ENCODE peak calls at places on chromosome 20, in ten cellular contexts. D is thoracic aorta; T is tibial nerve; J is DND-41; Z is WERI-Rb-1; K is psoas muscle; L is GM23248; I is naive thymus-derived CD4-positive, alpha-beta T cell; P is IMR-90; S is heart left ventricle. M is an unnamed sample. For H3K9me3, the result is how much of the 10 kb centered on the place peaks cover.

GRCh38 chr20:2986466-2986865 is 57.0 kb upstream of the GNRH2 start:
- DNase-seq in D (no peak), T (no peak), J (no peak), Z (no peak), K (no peak), L (peak), I (no peak), P (peak), S (no peak), M (no peak)

GRCh38 chr20:23117738-23118137 is 31.6 kb upstream of the CD93 start:
- DNase-seq in D (no peak), T (no peak), J (no peak), Z (no peak), K (no peak), L (no peak), I (no peak), P (no peak), S (no peak), M (no peak)

GRCh38 chr20:44720994-44721784 is 6.0 kb downstream of the CCN5 start:
- DNase-seq in D (no peak), T (no peak), J (no peak), Z (no peak), K (peak), L (peak), I (no peak), P (peak), S (peak), M (no peak)

GRCh38 chr20:29878281-29878741 is 1379.2 kb upstream of the DEFB115 start:
- DNase-seq in D (no peak), T (no peak), J (no peak), Z (peak), K (peak), L (peak), I (no peak), P (no peak), S (peak), M (no peak)

GRCh38 chr20:48405909-48406308 is 421.9 kb downstream of the PREX1 start:
- DNase-seq in D (no peak), T (no peak), J (peak), Z (no peak), K (no peak), L (peak), I (no peak), P (no peak), S (no peak), M (no peak)

GRCh38 chr20:11588875-11589274 is 328.8 kb upstream of the BTBD3 start:
- DNase-seq in D (no peak), T (no peak), J (no peak), Z (no peak), K (no peak), L (no peak), I (no peak), P (no peak), S (no peak), M (no peak)

GRCh38 chr20:52744441-52744840 is 227.7 kb upstream of the TSHZ2 start:
- DNase-seq in D (no peak), T (no peak), J (no peak), Z (no peak), K (no peak), L (no peak), I (no peak), P (no peak), S (no peak), M (no peak)

GRCh38 chr20:20303742-20304141 is 64.2 kb upstream of the INSM1 start:
- DNase-seq in D (no peak), T (no peak), J (no peak), Z (no peak), K (peak), L (no peak), I (no peak), P (no peak), S (no peak), M (no peak)

GRCh38 chr20:37385176-37385575 is 39.2 kb downstream of the SRC start:
- DNase-seq in D (no peak), T (no peak), J (no peak), Z (no peak), K (peak), L (no peak), I (no peak), P (no peak), S (no peak), M (no peak)

GRCh38 chr20:6731951-6732580 is 35.4 kb upstream of the BMP2 start:
- DNase-seq in D (no peak), T (peak), J (no peak), Z (no peak), K (peak), L (no peak), I (no peak), P (no peak), S (peak), M (no peak)

GRCh38 chr20:19932170-19932667 is 84.9 kb upstream of the NAA20 start:
- DNase-seq in D (no peak), T (no peak), J (no peak), Z (no peak), K (no peak), L (peak), I (no peak), P (peak), S (no peak), M (no peak)

GRCh38 chr20:62980970-62981369 is 25.8 kb downstream of the BHLHE23 start:
- DNase-seq in D (no peak), T (no peak), J (peak), Z (no peak), K (no peak), L (peak), I (peak), P (no peak), S (no peak), M (peak)

GRCh38 chr20:41224281-41224680 is 86.9 kb downstream of the PLCG1 start:
- DNase-seq in D (no peak), T (no peak), J (no peak), Z (no peak), K (no peak), L (no peak), I (no peak), P (no peak), S (no peak), M (no peak)

GRCh38 chr20:47727170-47727880 is 58.0 kb downstream of the SULF2 start:
- DNase-seq in D (no peak), T (no peak), J (peak), Z (no peak), K (peak), L (no peak), I (peak), P (no peak), S (peak), M (peak)

GRCh38 chr20:45629496-45630100 is at the start of gene WFDC10A:
- DNase-seq in D (no peak), T (no peak), J (peak), Z (peak), K (no peak), L (peak), I (no peak), P (peak), S (no peak), M (no peak)

GRCh38 chr20:11453430-11453829 is 464.3 kb upstream of the BTBD3 start:
- DNase-seq in D (no peak), T (no peak), J (no peak), Z (no peak), K (no peak), L (peak), I (no peak), P (peak), S (no peak), M (no peak)

GRCh38 chr20:17936791-17937687 is 31.6 kb downstream of the SNX5 start:
- DNase-seq in D (no peak), T (no peak), J (no peak), Z (no peak), K (peak), L (peak), I (no peak), P (peak), S (no peak), M (no peak)

GRCh38 chr20:39939241-39939865 is 749.7 kb downstream of the MAFB start:
- DNase-seq in D (no peak), T (no peak), J (no peak), Z (no peak), K (no peak), L (peak), I (no peak), P (no peak), S (no peak), M (no peak)

GRCh38 chr20:62845818-62846527 is 15.6 kb downstream of the TCFL5 start:
- DNase-seq in D (no peak), T (no peak), J (no peak), Z (no peak), K (no peak), L (no peak), I (no peak), P (peak), S (peak), M (no peak)

GRCh38 chr20:33539129-33539528 is 49.2 kb downstream of the CBFA2T2 start:
- DNase-seq in D (no peak), T (no peak), J (no peak), Z (no peak), K (no peak), L (no peak), I (no peak), P (peak), S (no peak), M (no peak)

GRCh38 chr20:63496404-63497120 is 2.3 kb downstream of the EEF1A2 start:
- DNase-seq in D (no peak), T (no peak), J (no peak), Z (no peak), K (peak), L (no peak), I (no peak), P (no peak), S (peak), M (no peak)

GRCh38 chr20:42686057-42686456 is 503.6 kb downstream of the PTPRT start:
- DNase-seq in D (no peak), T (no peak), J (no peak), Z (no peak), K (no peak), L (no peak), I (no peak), P (no peak), S (no peak), M (no peak)

GRCh38 chr20:45704969-45705637 is at the start of gene WFDC10B:
- DNase-seq in D (no peak), T (no peak), J (no peak), Z (peak), K (no peak), L (no peak), I (no peak), P (no peak), S (no peak), M (no peak)

GRCh38 chr20:17334866-17335412 is 108.1 kb downstream of the PCSK2 start:
- DNase-seq in D (no peak), T (no peak), J (no peak), Z (no peak), K (no peak), L (no peak), I (no peak), P (no peak), S (no peak), M (no peak)

DNA sequence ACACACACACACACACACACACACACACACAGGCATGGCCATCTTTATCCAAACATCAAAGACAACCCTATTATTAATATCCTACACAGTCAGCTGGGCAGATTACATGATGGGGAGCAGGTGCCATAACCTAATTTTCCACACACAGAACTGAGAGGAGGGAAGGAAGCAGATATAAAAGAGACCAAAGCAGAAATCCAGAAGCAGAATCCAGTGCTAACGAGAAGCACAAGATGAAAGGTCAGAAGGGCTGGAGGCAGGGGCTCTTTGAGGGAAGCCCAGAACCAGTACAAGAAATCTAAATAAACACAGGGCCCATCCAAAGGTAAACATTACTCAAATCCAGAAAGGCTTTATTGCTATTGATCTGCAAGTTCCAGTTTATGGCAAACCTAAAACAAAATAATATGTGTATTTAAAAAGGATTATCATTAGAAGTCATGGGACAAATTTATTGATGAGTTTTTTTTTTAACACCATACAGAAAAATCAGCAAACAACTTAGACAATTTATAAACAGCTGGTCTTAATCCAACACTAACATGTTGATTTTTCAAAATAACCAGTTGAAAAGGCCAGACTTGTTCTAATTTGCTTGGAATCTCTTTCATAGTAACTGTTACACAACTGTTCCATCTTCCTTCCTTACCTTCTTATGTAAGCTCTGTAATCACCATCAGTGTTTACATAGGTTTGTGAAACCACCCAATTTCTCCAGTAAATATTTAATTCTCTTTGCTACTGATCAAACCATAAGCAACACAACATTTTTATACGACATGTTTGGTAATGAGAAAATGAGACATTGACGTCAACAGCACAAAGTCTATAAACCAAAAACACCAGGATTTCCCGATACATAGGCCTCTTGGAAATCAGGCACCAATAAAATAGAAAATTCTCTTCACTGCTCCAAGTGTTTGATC is 34.2 kb downstream of the SLC23A2 start:
- DNase-seq in D (no peak), T (no peak), J (no peak), Z (no peak), K (no peak), L (no peak), I (no peak), P (peak), S (no peak), M (no peak)
- H3K27ac ChIP-seq in D (no peak), T (no peak), J (no peak), Z (no peak), K (no peak), L (no peak), I (no peak), P (peak), S (no peak), M (no peak)

DNA sequence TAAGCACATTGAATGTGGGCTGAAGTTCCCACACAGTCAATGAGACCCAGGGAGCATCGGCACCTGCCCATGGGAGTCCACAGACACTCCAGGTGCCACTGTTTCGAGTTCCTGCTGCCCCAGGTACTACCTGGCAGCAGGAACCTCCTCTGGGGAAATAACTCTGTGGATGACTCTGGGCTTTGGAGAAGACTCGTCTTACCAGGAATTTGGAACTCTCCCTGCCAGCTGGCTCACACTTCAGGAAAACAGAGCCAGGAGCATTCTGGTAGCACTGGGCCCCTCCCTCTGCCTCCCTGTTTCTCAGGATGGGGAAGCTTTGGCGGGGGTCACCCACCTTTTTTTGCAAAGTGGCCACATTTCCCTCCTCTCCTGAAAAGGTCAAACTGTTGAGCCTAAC is 69.5 kb upstream of the MC3R start:
- DNase-seq in D (no peak), T (no peak), J (no peak), Z (no peak), K (no peak), L (no peak), I (no peak), P (no peak), S (no peak), M (no peak)
- H3K9me3 ChIP-seq in D (under half), T (under half), J (under half), Z (under half), K (under half), L (under half), I (under half), P (under half), S (under half), M (under half)

DNA sequence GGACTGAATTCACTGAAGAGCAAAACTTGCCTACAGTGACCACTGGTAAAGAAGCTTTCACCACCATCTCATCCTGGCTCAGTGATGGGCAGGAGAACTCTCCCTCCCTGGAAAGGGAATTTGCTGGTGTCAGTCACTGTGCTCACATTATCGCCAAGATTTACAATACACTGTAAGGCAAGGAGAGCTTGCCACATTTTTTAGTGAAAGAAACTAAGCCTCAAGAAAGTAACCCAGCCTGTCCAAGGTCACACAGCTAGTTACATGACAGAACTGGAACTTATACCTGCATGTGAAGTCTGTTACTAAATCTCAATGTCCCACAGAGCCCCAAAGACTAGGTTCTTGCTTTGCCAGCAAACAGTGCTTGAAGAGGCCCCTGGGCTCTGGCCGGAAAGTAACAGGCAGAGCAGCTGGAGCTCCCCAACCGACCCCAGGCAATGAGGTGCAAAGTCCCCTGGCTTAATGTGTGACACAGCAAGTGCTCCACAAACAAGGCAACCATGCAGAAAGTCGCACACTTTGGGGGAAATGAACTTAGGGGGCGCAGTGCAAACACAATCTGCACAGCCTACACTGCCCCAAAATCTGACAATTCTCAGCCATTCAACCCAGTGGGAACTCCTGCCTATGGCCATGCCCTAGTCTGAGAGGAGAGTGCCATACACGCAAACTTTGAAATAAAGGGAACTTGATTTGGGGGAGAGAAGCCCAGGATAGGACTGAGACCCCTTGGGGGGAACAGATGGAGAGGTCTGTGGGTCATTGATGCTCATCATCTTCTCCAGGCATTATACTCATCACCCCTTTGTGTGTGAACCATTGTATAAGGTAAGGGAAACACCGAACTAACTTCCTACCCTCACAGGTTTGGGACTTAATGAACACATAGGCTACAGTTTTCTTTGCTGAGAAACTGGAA is 1.9 kb downstream of the BCL2L1 start:
- DNase-seq in D (no peak), T (no peak), J (peak), Z (no peak), K (no peak), L (no peak), I (no peak), P (no peak), S (no peak), M (no peak)
- H3K27ac ChIP-seq in D (peak), T (peak), J (peak), Z (peak), K (peak), L (peak), I (peak), P (peak), S (peak), M (peak)

DNA sequence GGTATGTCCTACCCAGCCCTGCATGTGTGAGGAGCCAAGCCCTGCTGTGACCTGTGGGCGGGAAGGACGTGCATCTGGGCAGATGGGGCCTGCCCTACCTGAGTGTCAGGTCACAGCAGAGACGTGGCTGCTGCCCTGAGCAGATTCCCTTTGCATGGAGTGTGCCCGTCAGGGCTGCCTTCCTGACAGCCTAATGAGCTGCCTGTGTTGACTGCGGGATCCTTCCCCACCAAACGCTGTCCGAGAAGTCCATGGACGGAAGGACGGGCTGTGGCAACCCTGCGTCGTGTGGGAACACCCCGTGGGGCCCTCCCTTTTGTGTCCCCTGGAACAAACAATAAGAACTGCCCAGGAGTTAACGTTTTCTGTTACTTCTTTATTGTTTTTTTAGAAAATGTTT is 343.2 kb downstream of the CDH4 start:
- DNase-seq in D (no peak), T (no peak), J (no peak), Z (no peak), K (no peak), L (no peak), I (no peak), P (no peak), S (peak), M (no peak)
- H3K9me3 ChIP-seq in D (under half), T (half or more), J (under half), Z (under half), K (under half), L (under half), I (under half), P (under half), S (under half), M (under half)

GRCh38 chr20:50144362-50144761 is 9.2 kb downstream of the PEDS1 start:
- DNase-seq in D (no peak), T (peak), J (no peak), Z (no peak), K (peak), L (peak), I (no peak), P (peak), S (no peak), M (no peak)

GRCh38 chr20:50146214-50146613 is 7.3 kb downstream of the PEDS1 start:
- DNase-seq in D (no peak), T (no peak), J (no peak), Z (no peak), K (no peak), L (no peak), I (no peak), P (peak), S (no peak), M (no peak)

GRCh38 chr20:50149481-50150254 is 3.9 kb downstream of the PEDS1 start:
- DNase-seq in D (no peak), T (no peak), J (no peak), Z (no peak), K (peak), L (no peak), I (no peak), P (no peak), S (no peak), M (no peak)

GRCh38 chr20:50142812-50143211 is 10.7 kb downstream of the PEDS1 start:
- DNase-seq in D (no peak), T (no peak), J (no peak), Z (no peak), K (no peak), L (no peak), I (no peak), P (no peak), S (no peak), M (no peak)

DNA sequence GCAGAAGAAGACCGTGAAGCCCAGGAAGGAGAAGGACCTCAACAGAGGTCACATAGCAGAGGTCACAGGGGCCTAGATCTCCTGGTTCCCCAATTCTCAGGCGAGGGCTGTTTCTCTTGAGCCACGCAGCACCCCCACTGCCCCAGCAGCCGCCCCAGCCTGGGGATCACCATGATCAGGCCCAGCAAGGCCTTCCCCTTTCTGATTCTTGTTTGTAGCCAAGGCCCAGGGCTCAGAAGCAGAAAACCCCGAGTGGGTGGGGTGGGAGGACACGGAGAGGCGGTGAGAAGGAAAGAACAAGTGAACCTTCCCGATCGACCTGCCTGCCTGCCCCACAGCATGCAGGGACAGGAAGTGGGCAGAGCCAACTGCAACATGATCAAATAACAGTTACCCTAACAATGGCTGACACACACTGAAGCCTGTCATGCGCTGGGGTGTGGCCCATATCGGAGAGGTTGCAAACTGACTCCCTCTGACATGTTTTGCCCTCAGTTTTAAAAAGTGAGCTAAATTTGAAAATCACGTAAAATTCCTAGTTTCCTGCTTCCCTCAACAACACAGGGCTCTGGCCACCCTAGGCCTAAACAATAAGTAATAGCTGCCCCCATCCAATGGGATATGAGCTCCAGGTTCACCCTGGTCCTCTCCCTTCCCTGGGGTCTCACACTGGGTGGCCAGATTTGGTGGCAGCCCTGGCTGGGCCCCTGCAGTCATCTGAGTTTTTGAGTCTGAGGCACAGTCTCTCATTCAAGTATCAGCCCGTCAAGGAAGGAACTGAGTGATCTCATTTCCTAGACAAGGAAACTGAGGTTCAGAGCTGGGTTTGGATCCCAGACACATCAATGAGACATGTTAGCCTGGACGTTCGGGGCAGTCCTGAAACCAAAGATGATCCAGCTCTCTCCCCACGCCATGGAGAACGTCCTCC is 6.5 kb downstream of the PEDS1 start:
- DNase-seq in D (no peak), T (no peak), J (peak), Z (no peak), K (peak), L (no peak), I (peak), P (peak), S (peak), M (peak)
- H3K27ac ChIP-seq in D (peak), T (no peak), J (peak), Z (no peak), K (peak), L (peak), I (peak), P (peak), S (peak), M (peak)

M was measured in effector memory CD4-positive, alpha-beta T cell.